ENCODE peak calls at places on chromosome 3, in five cellular contexts. K is SHP77; Z is body of pancreas; U is activated naive CD8-positive, alpha-beta T cell treated with anti-CD3 and anti-CD28 coated beads, Interleukin-2, amount 50 U/mL, for 24 hours; X is LoVo. A is an unnamed sample.

GRCh38 chr3:112605285-112605684 is 35.7 kb downstream of the CCDC80 start:
- DNase-seq in X (no peak), K (no peak), U (no peak), Z (no peak), A (no peak)

GRCh38 chr3:61927332-61927731 is 366.0 kb downstream of the PTPRG start:
- DNase-seq in K (no peak), Z (peak), U (no peak), X (no peak), A (no peak)

GRCh38 chr3:42036483-42036823 is 54.7 kb upstream of the TRAK1 start:
- DNase-seq in U (no peak), X (no peak), K (no peak), Z (no peak), A (no peak)

GRCh38 chr3:14210281-14210670 is 31.7 kb downstream of the LSM3 start:
- DNase-seq in X (no peak), K (no peak), Z (no peak), U (no peak), A (no peak)

GRCh38 chr3:133209871-133210550 is 171.8 kb downstream of the TMEM108 start:
- DNase-seq in K (no peak), Z (no peak), X (no peak), U (no peak), A (no peak)

GRCh38 chr3:99923873-99924272 is 106.2 kb downstream of the CMSS1 start:
- DNase-seq in K (no peak), U (no peak), Z (no peak), X (no peak), A (no peak)

GRCh38 chr3:183293966-183294365 is 40.9 kb downstream of the B3GNT5 start:
- DNase-seq in X (no peak), Z (no peak), U (no peak), K (no peak), A (no peak)

GRCh38 chr3:193010191-193010590 is 92.5 kb upstream of the MB21D2 start:
- DNase-seq in Z (no peak), U (no peak), K (peak), X (no peak), A (no peak)

GRCh38 chr3:61454000-61454399 is 107.4 kb upstream of the PTPRG start:
- DNase-seq in K (no peak), U (no peak), Z (no peak), X (no peak), A (no peak)

GRCh38 chr3:39577541-39577940 is 110.1 kb downstream of the MOBP start:
- DNase-seq in Z (no peak), X (no peak), U (no peak), K (no peak), A (no peak)